ENCODE peak calls at places on chromosomes 2 and 18, in seven cellular contexts. One of them, this sample, is unnamed. For H3K36me3, the result is how much of the 10 kb centered on the place peaks cover.

GRCh38 chr18:45166341-45167108 is 448.8 kb upstream of the SLC14A2 start:
- DNase-seq in GM23338: no peak
- DNase-seq in fibroblast of lung: peak
- DNase-seq in HCT116: no peak
- DNase-seq in PC-9: peak
- DNase-seq in neuronal stem cell: no peak
- DNase-seq in K562: no peak
- DNase-seq in this sample: no peak

GRCh38 chr18:48613589-48613988 is 74.8 kb downstream of the CTIF start:
- DNase-seq in fibroblast of lung: peak
- DNase-seq in K562: no peak
- DNase-seq in GM23338: peak
- DNase-seq in HCT116: no peak
- DNase-seq in PC-9: no peak
- DNase-seq in neuronal stem cell: no peak
- DNase-seq in this sample: no peak

GRCh38 chr2:203395858-203396257 is 67.7 kb downstream of the ABI2 start:
- DNase-seq in K562: no peak
- DNase-seq in PC-9: no peak
- DNase-seq in HCT116: no peak
- DNase-seq in neuronal stem cell: no peak
- DNase-seq in GM23338: no peak
- DNase-seq in fibroblast of lung: no peak
- DNase-seq in this sample: no peak

GRCh38 chr2:3160751-3161330 is 216.8 kb downstream of the EIPR1 start:
- DNase-seq in PC-9: no peak
- DNase-seq in K562: no peak
- DNase-seq in GM23338: no peak
- DNase-seq in fibroblast of lung: peak
- DNase-seq in neuronal stem cell: no peak
- DNase-seq in HCT116: no peak
- DNase-seq in this sample: no peak

GRCh38 chr2:109284816-109285215 is 155.8 kb downstream of the SH3RF3 start:
- DNase-seq in neuronal stem cell: no peak
- DNase-seq in GM23338: no peak
- DNase-seq in HCT116: no peak
- DNase-seq in PC-9: no peak
- DNase-seq in fibroblast of lung: peak
- DNase-seq in K562: no peak
- DNase-seq in this sample: no peak

GRCh38 chr2:11159574-11160170 is 4.4 kb downstream of the SLC66A3 start:
- DNase-seq in GM23338: no peak
- DNase-seq in K562: no peak
- DNase-seq in fibroblast of lung: no peak
- DNase-seq in HCT116: no peak
- DNase-seq in PC-9: no peak
- DNase-seq in neuronal stem cell: no peak
- DNase-seq in this sample: no peak

GRCh38 chr18:78974115-78974740 is 5.4 kb upstream of the SALL3 start:
- DNase-seq in PC-9: no peak
- DNase-seq in neuronal stem cell: no peak
- DNase-seq in GM23338: peak
- DNase-seq in HCT116: no peak
- DNase-seq in fibroblast of lung: no peak
- DNase-seq in K562: no peak
- DNase-seq in this sample: no peak

GRCh38 chr2:148909114-148909513 is 34.1 kb downstream of the KIF5C start:
- DNase-seq in GM23338: peak
- DNase-seq in K562: no peak
- DNase-seq in fibroblast of lung: peak
- DNase-seq in PC-9: peak
- DNase-seq in HCT116: no peak
- DNase-seq in neuronal stem cell: no peak
- DNase-seq in this sample: no peak

GRCh38 chr2:68970566-68970965 is 3.9 kb upstream of the GKN1 start:
- DNase-seq in K562: no peak
- DNase-seq in fibroblast of lung: no peak
- DNase-seq in GM23338: no peak
- DNase-seq in neuronal stem cell: no peak
- DNase-seq in PC-9: no peak
- DNase-seq in HCT116: no peak
- DNase-seq in this sample: no peak

GRCh38 chr2:974454-974853 is 23.8 kb downstream of the SNTG2 start:
- DNase-seq in PC-9: no peak
- DNase-seq in neuronal stem cell: no peak
- DNase-seq in fibroblast of lung: no peak
- DNase-seq in K562: no peak
- DNase-seq in GM23338: no peak
- DNase-seq in HCT116: no peak
- DNase-seq in this sample: peak

GRCh38 chr2:39875182-39875913 is 96.3 kb upstream of the THUMPD2 start:
- DNase-seq in fibroblast of lung: peak
- DNase-seq in neuronal stem cell: no peak
- DNase-seq in GM23338: no peak
- DNase-seq in HCT116: no peak
- DNase-seq in PC-9: peak
- DNase-seq in K562: no peak
- DNase-seq in this sample: no peak

GRCh38 chr2:143939976-143940375 is 579.9 kb downstream of the ZEB2 start:
- DNase-seq in PC-9: no peak
- DNase-seq in GM23338: peak
- DNase-seq in K562: no peak
- DNase-seq in neuronal stem cell: no peak
- DNase-seq in HCT116: no peak
- DNase-seq in fibroblast of lung: peak
- DNase-seq in this sample: no peak

GRCh38 chr2:9639000-9639602 is 8.3 kb upstream of the YWHAQ start:
- DNase-seq in neuronal stem cell: no peak
- DNase-seq in GM23338: no peak
- DNase-seq in fibroblast of lung: peak
- DNase-seq in PC-9: no peak
- DNase-seq in K562: no peak
- DNase-seq in HCT116: no peak
- DNase-seq in this sample: no peak

GRCh38 chr2:127448526-127448925 is 30.3 kb downstream of the PROC start:
- DNase-seq in GM23338: no peak
- DNase-seq in PC-9: no peak
- DNase-seq in neuronal stem cell: no peak
- DNase-seq in fibroblast of lung: peak
- DNase-seq in K562: no peak
- DNase-seq in HCT116: no peak
- DNase-seq in this sample: no peak

GRCh38 chr2:167188596-167188967 is 300.3 kb downstream of the XIRP2 start:
- DNase-seq in GM23338: no peak
- DNase-seq in fibroblast of lung: no peak
- DNase-seq in HCT116: no peak
- DNase-seq in K562: no peak
- DNase-seq in neuronal stem cell: no peak
- DNase-seq in PC-9: no peak
- DNase-seq in this sample: no peak

GRCh38 chr18:45664824-45665763 is 49.8 kb downstream of the SLC14A2 start:
- DNase-seq in K562: peak
- DNase-seq in fibroblast of lung: peak
- DNase-seq in neuronal stem cell: peak
- DNase-seq in HCT116: peak
- DNase-seq in PC-9: peak
- DNase-seq in GM23338: peak
- DNase-seq in this sample: peak

GRCh38 chr2:15595936-15596335 is 4.3 kb downstream of the DDX1 start:
- DNase-seq in PC-9: no peak
- DNase-seq in GM23338: no peak
- DNase-seq in K562: no peak
- DNase-seq in HCT116: no peak
- DNase-seq in neuronal stem cell: no peak
- DNase-seq in fibroblast of lung: no peak
- DNase-seq in this sample: no peak

GRCh38 chr2:128289439-128289838 is 29.2 kb downstream of the HS6ST1 start:
- DNase-seq in PC-9: no peak
- DNase-seq in fibroblast of lung: no peak
- DNase-seq in neuronal stem cell: no peak
- DNase-seq in HCT116: no peak
- DNase-seq in K562: no peak
- DNase-seq in GM23338: peak
- DNase-seq in this sample: no peak

GRCh38 chr2:217711236-217711635 is 291.6 kb downstream of the TNS1 start:
- DNase-seq in K562: no peak
- DNase-seq in PC-9: no peak
- DNase-seq in GM23338: no peak
- DNase-seq in fibroblast of lung: no peak
- DNase-seq in HCT116: no peak
- DNase-seq in neuronal stem cell: no peak
- DNase-seq in this sample: no peak

GRCh38 chr2:217715484-217715883 is 287.3 kb downstream of the TNS1 start:
- DNase-seq in neuronal stem cell: no peak
- DNase-seq in K562: no peak
- DNase-seq in HCT116: no peak
- DNase-seq in PC-9: no peak
- DNase-seq in GM23338: no peak
- DNase-seq in fibroblast of lung: no peak
- DNase-seq in this sample: no peak

GRCh38 chr2:217712431-217712830 is 290.4 kb downstream of the TNS1 start:
- DNase-seq in HCT116: no peak
- DNase-seq in fibroblast of lung: no peak
- DNase-seq in neuronal stem cell: no peak
- DNase-seq in K562: no peak
- DNase-seq in PC-9: no peak
- DNase-seq in GM23338: no peak
- DNase-seq in this sample: no peak

GRCh38 chr2:217713395-217714267 is 289.2 kb downstream of the TNS1 start:
- DNase-seq in GM23338: peak
- DNase-seq in neuronal stem cell: peak
- DNase-seq in PC-9: peak
- DNase-seq in fibroblast of lung: peak
- DNase-seq in K562: peak
- DNase-seq in HCT116: peak
- DNase-seq in this sample: peak

GRCh38 chr2:217714268-217714643 is 288.5 kb downstream of the TNS1 start:
- DNase-seq in HCT116: no peak
- DNase-seq in GM23338: no peak
- DNase-seq in PC-9: peak
- DNase-seq in K562: no peak
- DNase-seq in fibroblast of lung: peak
- DNase-seq in neuronal stem cell: peak
- DNase-seq in this sample: no peak
- H2AFZ ChIP-seq in HCT116: no peak
- H2AFZ ChIP-seq in GM23338: peak
- H2AFZ ChIP-seq in PC-9: no peak
- H2AFZ ChIP-seq in K562: no peak
- H2AFZ ChIP-seq in fibroblast of lung: peak
- H2AFZ ChIP-seq in neuronal stem cell: peak
- H2AFZ ChIP-seq in this sample: no peak

GRCh38 chr2:43226558-43226954 is at the start of gene ZFP36L2:
- DNase-seq in HCT116: peak
- DNase-seq in PC-9: peak
- DNase-seq in fibroblast of lung: peak
- DNase-seq in neuronal stem cell: peak
- DNase-seq in GM23338: peak
- DNase-seq in K562: peak
- DNase-seq in this sample: peak

GRCh38 chr2:43226955-43227829 is 786 bp upstream of the ZFP36L2 start:
- DNase-seq in K562: peak
- DNase-seq in GM23338: peak
- DNase-seq in HCT116: peak
- DNase-seq in PC-9: peak
- DNase-seq in neuronal stem cell: peak
- DNase-seq in fibroblast of lung: peak
- DNase-seq in this sample: peak

GRCh38 chr2:43227830-43228280 is 1.4 kb upstream of the ZFP36L2 start:
- DNase-seq in K562: no peak
- DNase-seq in PC-9: no peak
- DNase-seq in GM23338: no peak
- DNase-seq in fibroblast of lung: no peak
- DNase-seq in HCT116: no peak
- DNase-seq in neuronal stem cell: no peak
- DNase-seq in this sample: no peak

GRCh38 chr2:43228782-43229659 is 2.6 kb upstream of the ZFP36L2 start:
- DNase-seq in GM23338: no peak
- DNase-seq in HCT116: no peak
- DNase-seq in PC-9: no peak
- DNase-seq in fibroblast of lung: no peak
- DNase-seq in neuronal stem cell: no peak
- DNase-seq in K562: no peak
- DNase-seq in this sample: peak

GRCh38 chr2:43228341-43228751 is 1.9 kb upstream of the ZFP36L2 start:
- DNase-seq in GM23338: no peak
- DNase-seq in fibroblast of lung: peak
- DNase-seq in K562: no peak
- DNase-seq in PC-9: no peak
- DNase-seq in neuronal stem cell: no peak
- DNase-seq in HCT116: no peak
- DNase-seq in this sample: no peak
- H3K27ac ChIP-seq in GM23338: no peak
- H3K27ac ChIP-seq in fibroblast of lung: peak
- H3K27ac ChIP-seq in K562: no peak
- H3K27ac ChIP-seq in PC-9: peak
- H3K27ac ChIP-seq in neuronal stem cell: no peak
- H3K27ac ChIP-seq in HCT116: peak
- H3K27ac ChIP-seq in this sample: peak

GRCh38 chr2:101855776-101856175 is 136.0 kb upstream of the IL1R2 start:
- DNase-seq in K562: no peak
- DNase-seq in neuronal stem cell: no peak
- DNase-seq in GM23338: no peak
- DNase-seq in PC-9: no peak
- DNase-seq in HCT116: no peak
- DNase-seq in fibroblast of lung: no peak
- DNase-seq in this sample: no peak
- H3K36me3 ChIP-seq in K562: under half
- H3K36me3 ChIP-seq in neuronal stem cell: under half
- H3K36me3 ChIP-seq in GM23338: under half
- H3K36me3 ChIP-seq in PC-9: half or more
- H3K36me3 ChIP-seq in HCT116: under half
- H3K36me3 ChIP-seq in fibroblast of lung: under half
- H3K36me3 ChIP-seq in this sample: half or more

DNA sequence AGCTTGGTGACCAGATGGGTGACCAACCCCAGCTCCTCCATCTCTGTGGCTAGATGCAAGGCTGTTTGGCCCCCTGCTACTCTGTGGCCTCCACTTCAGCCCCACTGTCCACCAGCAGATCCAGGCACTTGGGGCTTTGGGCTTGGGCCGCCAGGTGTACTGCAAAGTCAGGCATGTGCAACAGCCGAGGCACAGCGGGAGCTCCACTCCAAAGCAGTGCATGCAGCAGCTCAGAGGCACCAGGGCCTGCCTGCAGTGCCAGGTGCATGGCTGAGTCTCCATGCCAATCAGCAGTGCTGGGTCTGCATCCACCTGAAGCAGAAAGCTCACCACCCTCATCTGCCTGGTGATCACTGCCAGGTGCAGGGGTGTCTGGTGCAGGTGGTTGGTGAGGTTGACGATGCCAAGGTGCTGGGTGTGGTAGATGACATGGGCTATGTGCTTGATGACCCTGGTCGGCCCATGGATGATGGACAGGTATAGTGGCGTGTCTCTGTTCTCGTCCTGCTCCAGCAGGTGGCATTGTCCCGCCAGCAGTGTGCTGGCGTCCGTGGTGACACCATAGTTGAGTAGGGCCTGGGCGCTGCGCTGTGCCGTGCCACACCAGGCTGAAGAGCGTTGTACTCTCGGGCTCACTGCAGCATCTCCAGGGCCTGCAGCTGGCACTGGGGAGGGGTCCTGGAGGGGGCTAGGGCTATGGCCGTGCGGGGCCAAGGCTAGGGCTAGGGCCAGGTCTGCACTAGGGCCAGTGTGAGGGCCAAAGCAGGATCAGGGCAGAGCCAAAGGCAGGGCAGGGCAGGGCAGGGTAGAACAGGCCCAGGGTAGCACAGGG is 1.0 kb upstream of the ANKRD62 start:
- DNase-seq in neuronal stem cell: no peak
- DNase-seq in K562: peak
- DNase-seq in PC-9: peak
- DNase-seq in fibroblast of lung: no peak
- DNase-seq in HCT116: peak
- DNase-seq in GM23338: peak
- DNase-seq in this sample: no peak
- H2AFZ ChIP-seq in neuronal stem cell: no peak
- H2AFZ ChIP-seq in K562: peak
- H2AFZ ChIP-seq in PC-9: peak
- H2AFZ ChIP-seq in fibroblast of lung: no peak
- H2AFZ ChIP-seq in HCT116: no peak
- H2AFZ ChIP-seq in GM23338: no peak
- H2AFZ ChIP-seq in this sample: no peak

This sample was measured in DND-41.